ENCODE peak calls at places on chromosomes 2 and 18, in six cellular contexts. One of them, this sample, is unnamed.

GRCh38 chr2:15246870-15247269 is 314.3 kb downstream of the NBAS start:
- DNase-seq in MM.1S: no peak
- DNase-seq in choroid plexus epithelial cell: no peak
- DNase-seq in fibroblast of villous mesenchyme: no peak
- DNase-seq in hepatocyte: no peak
- DNase-seq in GM20000: no peak
- DNase-seq in this sample: no peak

GRCh38 chr18:51862311-51862710 is 477.7 kb upstream of the DCC start:
- DNase-seq in MM.1S: no peak
- DNase-seq in choroid plexus epithelial cell: no peak
- DNase-seq in hepatocyte: no peak
- DNase-seq in fibroblast of villous mesenchyme: no peak
- DNase-seq in GM20000: no peak
- DNase-seq in this sample: no peak

GRCh38 chr2:235594041-235594440 is 100.2 kb downstream of the AGAP1 start:
- DNase-seq in hepatocyte: peak; percentile 91
- DNase-seq in fibroblast of villous mesenchyme: peak; percentile 90
- DNase-seq in GM20000: peak; percentile 52
- DNase-seq in choroid plexus epithelial cell: peak; percentile 95
- DNase-seq in MM.1S: peak; percentile 86
- DNase-seq in this sample: peak; percentile 85

GRCh38 chr2:174059178-174059874 is 94.2 kb upstream of the SP3 start:
- DNase-seq in choroid plexus epithelial cell: peak; percentile 86
- DNase-seq in hepatocyte: no peak
- DNase-seq in fibroblast of villous mesenchyme: peak; percentile 94
- DNase-seq in MM.1S: no peak
- DNase-seq in GM20000: no peak
- DNase-seq in this sample: peak; percentile 58

GRCh38 chr2:33212151-33212550 is 264.3 kb upstream of the RASGRP3 start:
- DNase-seq in GM20000: no peak
- DNase-seq in hepatocyte: peak; percentile 71
- DNase-seq in MM.1S: no peak
- DNase-seq in choroid plexus epithelial cell: peak; percentile 98
- DNase-seq in fibroblast of villous mesenchyme: peak; percentile 92
- DNase-seq in this sample: peak; percentile 86

GRCh38 chr2:218733615-218734021 is 23.0 kb downstream of the TTLL4 start:
- DNase-seq in GM20000: peak; percentile 52
- DNase-seq in MM.1S: peak; percentile 59
- DNase-seq in choroid plexus epithelial cell: peak; percentile 96
- DNase-seq in fibroblast of villous mesenchyme: peak; percentile 81
- DNase-seq in hepatocyte: no peak
- DNase-seq in this sample: peak; percentile 91

GRCh38 chr2:105746177-105747080 is 1.7 kb downstream of the NCK2 start:
- DNase-seq in choroid plexus epithelial cell: no peak
- DNase-seq in GM20000: peak; percentile 84
- DNase-seq in MM.1S: peak; percentile 89
- DNase-seq in hepatocyte: peak; percentile 86
- DNase-seq in fibroblast of villous mesenchyme: no peak
- DNase-seq in this sample: peak; percentile 55

GRCh38 chr18:79991494-79991893 is 3.1 kb upstream of the TXNL4A start:
- DNase-seq in MM.1S: no peak
- DNase-seq in hepatocyte: no peak
- DNase-seq in GM20000: no peak
- DNase-seq in fibroblast of villous mesenchyme: no peak
- DNase-seq in choroid plexus epithelial cell: no peak
- DNase-seq in this sample: no peak

DNA sequence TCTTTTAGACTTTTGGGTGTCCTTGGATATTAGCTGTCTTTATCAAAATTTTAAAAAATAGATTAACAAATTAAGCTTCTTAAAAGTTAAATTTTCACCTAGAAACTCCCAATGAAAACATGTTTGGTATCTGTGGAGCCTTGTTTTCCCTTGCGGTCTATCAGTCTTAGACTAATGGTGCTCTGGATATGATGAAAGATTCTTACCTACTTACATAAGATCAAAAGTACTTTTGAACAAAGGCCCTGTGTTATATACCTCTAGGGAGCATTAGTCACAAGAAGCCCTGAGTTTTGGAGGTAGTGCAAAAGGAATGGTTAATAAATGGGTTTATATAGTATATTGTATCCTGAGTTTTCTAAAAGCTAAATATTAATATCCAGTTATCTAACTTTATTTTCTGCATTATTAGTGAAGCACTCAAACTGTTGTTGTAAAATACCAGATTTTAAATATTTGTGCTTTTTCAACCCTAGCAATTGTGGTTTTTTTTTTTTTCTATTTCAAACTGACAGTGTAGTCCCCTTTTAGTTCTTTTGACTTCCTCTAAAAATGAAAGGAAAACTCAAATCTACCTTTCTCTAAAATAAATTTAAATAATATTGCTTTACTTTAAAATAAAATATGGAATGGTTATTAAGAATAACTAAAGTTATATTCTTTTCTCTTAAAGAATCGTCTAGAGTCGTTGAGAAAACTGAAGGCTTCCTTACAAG is 18.1 kb downstream of the NDC80 start:
- DNase-seq in fibroblast of villous mesenchyme: no peak
- DNase-seq in GM20000: no peak
- DNase-seq in MM.1S: no peak
- DNase-seq in hepatocyte: no peak
- DNase-seq in choroid plexus epithelial cell: peak; percentile 25
- DNase-seq in this sample: peak; percentile 56
- TF ChIP-seq CTCF in fibroblast of villous mesenchyme: no peak
- TF ChIP-seq CTCF in GM20000: no peak
- TF ChIP-seq CTCF in MM.1S: no peak
- TF ChIP-seq CTCF in hepatocyte: no peak
- TF ChIP-seq CTCF in choroid plexus epithelial cell: no peak
- TF ChIP-seq CTCF in this sample: no peak

DNA sequence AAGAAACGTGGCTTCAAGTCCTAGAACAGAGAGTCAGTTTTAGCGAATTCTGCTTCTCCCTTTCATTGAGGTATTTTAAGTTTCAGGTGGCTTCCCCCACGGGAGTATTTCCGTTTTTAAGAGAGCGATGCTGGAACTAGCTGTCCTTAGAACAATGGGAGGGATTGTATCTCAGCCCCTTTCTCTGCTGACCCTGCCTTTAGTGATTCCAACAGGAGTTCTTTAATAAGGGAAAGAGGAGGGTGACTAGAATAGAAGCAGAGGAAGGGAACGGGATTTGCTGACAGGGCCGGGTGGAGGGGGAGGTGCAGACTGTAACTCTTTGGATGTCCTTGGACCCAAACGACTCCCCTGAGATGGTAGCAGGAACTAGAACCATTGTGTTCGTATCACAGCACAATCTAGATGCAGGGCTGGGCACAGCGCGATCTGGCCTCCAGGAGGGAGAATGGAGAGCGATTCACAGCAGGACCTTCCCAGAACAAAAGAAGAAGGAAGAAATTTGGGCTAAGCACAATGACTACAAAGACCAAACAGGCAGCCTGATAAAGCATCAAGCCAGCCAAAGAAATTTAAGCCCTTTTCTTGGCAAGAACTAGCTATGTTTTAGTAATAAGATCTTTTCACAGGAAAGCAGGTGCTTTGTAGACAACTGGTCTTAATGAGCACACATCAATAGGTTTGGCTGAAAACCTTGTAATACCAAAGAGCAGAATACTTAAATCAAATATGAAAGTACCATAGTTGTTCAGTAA is 15.8 kb upstream of the RTTN start:
- DNase-seq in hepatocyte: no peak
- DNase-seq in fibroblast of villous mesenchyme: no peak
- DNase-seq in choroid plexus epithelial cell: no peak
- DNase-seq in GM20000: no peak
- DNase-seq in MM.1S: no peak
- DNase-seq in this sample: no peak
- TF ChIP-seq CTCF in hepatocyte: no peak
- TF ChIP-seq CTCF in fibroblast of villous mesenchyme: no peak
- TF ChIP-seq CTCF in choroid plexus epithelial cell: no peak
- TF ChIP-seq CTCF in GM20000: no peak
- TF ChIP-seq CTCF in MM.1S: no peak
- TF ChIP-seq CTCF in this sample: no peak

GRCh38 chr18:62324917-62325805 is at the start of gene TNFRSF11A:
- DNase-seq in choroid plexus epithelial cell: no peak
- DNase-seq in fibroblast of villous mesenchyme: no peak
- DNase-seq in GM20000: peak; percentile 94
- DNase-seq in hepatocyte: peak; percentile 83
- DNase-seq in MM.1S: peak; percentile 52
- DNase-seq in this sample: peak; percentile 61
- TF ChIP-seq CTCF in choroid plexus epithelial cell: peak; percentile 4
- TF ChIP-seq CTCF in fibroblast of villous mesenchyme: no peak
- TF ChIP-seq CTCF in GM20000: peak; percentile 25
- TF ChIP-seq CTCF in hepatocyte: peak; percentile 45
- TF ChIP-seq CTCF in MM.1S: peak; percentile 4
- TF ChIP-seq CTCF in this sample: peak; percentile 52

GRCh38 chr2:227058888-227059399 is 105.1 kb downstream of the COL4A4 start:
- DNase-seq in MM.1S: no peak
- DNase-seq in choroid plexus epithelial cell: no peak
- DNase-seq in hepatocyte: no peak
- DNase-seq in GM20000: no peak
- DNase-seq in fibroblast of villous mesenchyme: no peak
- DNase-seq in this sample: no peak

GRCh38 chr2:227052879-227053278 is 111.1 kb downstream of the COL4A4 start:
- DNase-seq in fibroblast of villous mesenchyme: no peak
- DNase-seq in choroid plexus epithelial cell: no peak
- DNase-seq in MM.1S: no peak
- DNase-seq in hepatocyte: no peak
- DNase-seq in GM20000: no peak
- DNase-seq in this sample: no peak

DNA sequence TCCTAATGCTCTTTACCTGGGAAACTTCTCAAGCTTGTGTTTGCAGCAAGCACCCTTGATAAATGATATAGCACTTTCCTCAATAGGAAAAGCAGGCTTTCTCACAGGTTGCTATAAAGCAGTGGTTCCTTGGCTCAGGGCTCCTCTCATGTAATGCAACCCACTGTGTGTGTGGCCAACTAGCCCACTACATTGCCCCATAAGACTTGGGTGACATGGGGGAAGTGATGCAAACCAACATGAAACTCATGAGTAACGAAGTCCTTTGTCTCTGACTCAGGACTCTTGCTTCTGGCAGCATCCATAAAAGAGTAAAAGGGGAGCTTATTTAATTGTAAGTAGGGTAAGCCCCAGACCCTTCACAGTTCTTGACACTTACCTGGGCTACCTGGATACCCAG is 106.9 kb downstream of the COL4A4 start:
- DNase-seq in GM20000: no peak
- DNase-seq in hepatocyte: no peak
- DNase-seq in fibroblast of villous mesenchyme: no peak
- DNase-seq in MM.1S: no peak
- DNase-seq in choroid plexus epithelial cell: no peak
- DNase-seq in this sample: no peak
- TF ChIP-seq CTCF in GM20000: no peak
- TF ChIP-seq CTCF in hepatocyte: no peak
- TF ChIP-seq CTCF in fibroblast of villous mesenchyme: no peak
- TF ChIP-seq CTCF in MM.1S: no peak
- TF ChIP-seq CTCF in choroid plexus epithelial cell: no peak
- TF ChIP-seq CTCF in this sample: no peak

GRCh38 chr2:230762317-230762896 is 49.8 kb downstream of the CAB39 start:
- DNase-seq in fibroblast of villous mesenchyme: no peak
- DNase-seq in hepatocyte: peak; percentile 41
- DNase-seq in MM.1S: peak; percentile 37
- DNase-seq in GM20000: no peak
- DNase-seq in choroid plexus epithelial cell: peak; percentile 68
- DNase-seq in this sample: peak; percentile 65
- TF ChIP-seq CTCF in fibroblast of villous mesenchyme: peak; percentile 73
- TF ChIP-seq CTCF in hepatocyte: peak; percentile 28
- TF ChIP-seq CTCF in MM.1S: peak; percentile 36
- TF ChIP-seq CTCF in GM20000: peak; percentile 42
- TF ChIP-seq CTCF in choroid plexus epithelial cell: peak; percentile 86
- TF ChIP-seq CTCF in this sample: peak; percentile 48

DNA sequence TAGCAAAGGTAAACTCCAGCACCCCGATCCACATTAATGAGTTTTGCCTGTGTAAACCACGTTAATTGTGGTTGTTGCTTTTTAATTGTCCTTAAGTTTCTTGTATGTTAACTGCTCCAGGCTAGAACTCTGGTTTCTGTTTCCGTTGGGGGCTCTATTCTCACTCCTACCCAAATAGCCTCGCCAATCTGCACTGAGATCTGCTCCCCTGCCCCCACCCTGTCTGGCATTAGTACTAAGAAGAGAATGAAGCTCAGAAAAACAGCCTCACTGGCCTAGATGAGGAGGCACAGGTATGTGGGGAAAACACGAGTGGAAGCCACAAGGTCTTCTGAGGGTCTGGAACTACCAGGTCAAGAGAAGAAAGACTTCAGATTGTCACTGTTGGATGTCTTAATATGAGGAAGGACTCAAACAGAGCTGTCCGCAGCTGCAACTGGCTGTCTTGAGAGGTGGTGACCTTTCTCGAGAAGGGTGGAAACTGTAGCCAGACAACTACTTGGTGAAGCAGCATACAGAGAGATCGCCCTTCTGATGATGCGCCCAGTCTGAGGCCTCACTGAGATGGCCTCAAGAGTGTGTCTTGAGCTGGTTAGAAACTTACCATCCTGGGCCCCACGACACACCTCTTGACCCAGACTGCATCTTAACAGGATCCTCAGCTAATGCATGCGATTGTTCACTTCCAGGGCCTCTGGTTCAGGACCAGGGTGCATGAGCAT is 73.1 kb downstream of the TGOLN2 start:
- DNase-seq in GM20000: no peak
- DNase-seq in MM.1S: no peak
- DNase-seq in choroid plexus epithelial cell: no peak
- DNase-seq in fibroblast of villous mesenchyme: no peak
- DNase-seq in hepatocyte: no peak
- DNase-seq in this sample: no peak
- TF ChIP-seq CTCF in GM20000: no peak
- TF ChIP-seq CTCF in MM.1S: no peak
- TF ChIP-seq CTCF in choroid plexus epithelial cell: no peak
- TF ChIP-seq CTCF in fibroblast of villous mesenchyme: no peak
- TF ChIP-seq CTCF in hepatocyte: no peak
- TF ChIP-seq CTCF in this sample: no peak

GRCh38 chr2:160085662-160086061 is 23.2 kb upstream of the PLA2R1 start:
- DNase-seq in choroid plexus epithelial cell: no peak
- DNase-seq in hepatocyte: no peak
- DNase-seq in GM20000: no peak
- DNase-seq in MM.1S: peak; percentile 21
- DNase-seq in fibroblast of villous mesenchyme: no peak
- DNase-seq in this sample: no peak
- TF ChIP-seq CTCF in choroid plexus epithelial cell: peak; percentile 4
- TF ChIP-seq CTCF in hepatocyte: no peak
- TF ChIP-seq CTCF in GM20000: no peak
- TF ChIP-seq CTCF in MM.1S: peak; percentile 41
- TF ChIP-seq CTCF in fibroblast of villous mesenchyme: peak; percentile 25
- TF ChIP-seq CTCF in this sample: no peak

GRCh38 chr2:240556553-240557100 is 1.2 kb downstream of the ANKMY1 start:
- DNase-seq in fibroblast of villous mesenchyme: peak; percentile 39
- DNase-seq in choroid plexus epithelial cell: peak; percentile 66
- DNase-seq in GM20000: peak; percentile 73
- DNase-seq in MM.1S: no peak
- DNase-seq in hepatocyte: peak; percentile 41
- DNase-seq in this sample: peak; percentile 67
- TF ChIP-seq CTCF in fibroblast of villous mesenchyme: peak; percentile 54
- TF ChIP-seq CTCF in choroid plexus epithelial cell: peak; percentile 76
- TF ChIP-seq CTCF in GM20000: peak; percentile 54
- TF ChIP-seq CTCF in MM.1S: peak; percentile 32
- TF ChIP-seq CTCF in hepatocyte: peak; percentile 19
- TF ChIP-seq CTCF in this sample: peak; percentile 48